ENCODE peak calls at places on chromosomes 5 and 9, in seven cellular contexts. One of them, this sample, is unnamed.

GRCh38 chr9:127489471-127490115 is 38.3 kb downstream of the LRSAM1 start:
- DNase-seq in CD8-positive, alpha-beta T cell: no peak
- DNase-seq in stomach: no peak
- DNase-seq in HepG2: no peak
- DNase-seq in heart left ventricle: no peak
- DNase-seq in kidney: no peak
- DNase-seq in fibroblast of lung: no peak
- DNase-seq in this sample: no peak

GRCh38 chr5:53603009-53603687 is 42.7 kb downstream of the NDUFS4 start:
- DNase-seq in CD8-positive, alpha-beta T cell: no peak
- DNase-seq in stomach: no peak
- DNase-seq in HepG2: no peak
- DNase-seq in heart left ventricle: peak; percentile 25
- DNase-seq in kidney: no peak
- DNase-seq in fibroblast of lung: peak; percentile 76
- DNase-seq in this sample: peak; percentile 32

GRCh38 chr5:31530541-31531265 is 1.2 kb downstream of the DROSHA start:
- DNase-seq in CD8-positive, alpha-beta T cell: no peak
- DNase-seq in stomach: no peak
- DNase-seq in HepG2: peak; percentile 4
- DNase-seq in heart left ventricle: no peak
- DNase-seq in kidney: no peak
- DNase-seq in fibroblast of lung: no peak
- DNase-seq in this sample: no peak

GRCh38 chr5:72543365-72543764 is 36.2 kb upstream of the ZNF366 start:
- DNase-seq in CD8-positive, alpha-beta T cell: no peak
- DNase-seq in stomach: no peak
- DNase-seq in HepG2: no peak
- DNase-seq in heart left ventricle: no peak
- DNase-seq in kidney: no peak
- DNase-seq in fibroblast of lung: peak; percentile 95
- DNase-seq in this sample: peak; percentile 98

GRCh38 chr5:30279237-30279636 is 914.2 kb upstream of the CDH6 start:
- DNase-seq in CD8-positive, alpha-beta T cell: no peak
- DNase-seq in stomach: no peak
- DNase-seq in HepG2: no peak
- DNase-seq in heart left ventricle: no peak
- DNase-seq in kidney: no peak
- DNase-seq in fibroblast of lung: no peak
- DNase-seq in this sample: peak; percentile 90

GRCh38 chr9:112233769-112234168 is 58.7 kb upstream of the SUSD1 start:
- DNase-seq in CD8-positive, alpha-beta T cell: no peak
- DNase-seq in stomach: no peak
- DNase-seq in HepG2: peak; percentile 18
- DNase-seq in heart left ventricle: no peak
- DNase-seq in kidney: no peak
- DNase-seq in fibroblast of lung: peak; percentile 68
- DNase-seq in this sample: peak; percentile 92

GRCh38 chr5:58224661-58225060 is 235.2 kb downstream of the PLK2 start:
- DNase-seq in CD8-positive, alpha-beta T cell: no peak
- DNase-seq in stomach: no peak
- DNase-seq in HepG2: no peak
- DNase-seq in heart left ventricle: no peak
- DNase-seq in kidney: no peak
- DNase-seq in fibroblast of lung: no peak
- DNase-seq in this sample: no peak

GRCh38 chr9:15357050-15357653 is 50.1 kb upstream of the TTC39B start:
- DNase-seq in CD8-positive, alpha-beta T cell: peak; percentile 30
- DNase-seq in stomach: peak; percentile 28
- DNase-seq in HepG2: peak; percentile 60
- DNase-seq in heart left ventricle: no peak
- DNase-seq in kidney: no peak
- DNase-seq in fibroblast of lung: no peak
- DNase-seq in this sample: no peak

GRCh38 chr5:181052928-181053759 is 13.1 kb downstream of the BTNL9 start:
- DNase-seq in CD8-positive, alpha-beta T cell: no peak
- DNase-seq in stomach: no peak
- DNase-seq in HepG2: no peak
- DNase-seq in heart left ventricle: no peak
- DNase-seq in kidney: no peak
- DNase-seq in fibroblast of lung: no peak
- DNase-seq in this sample: no peak

GRCh38 chr5:181053760-181054122 is 13.7 kb downstream of the BTNL9 start:
- DNase-seq in CD8-positive, alpha-beta T cell: no peak
- DNase-seq in stomach: no peak
- DNase-seq in HepG2: no peak
- DNase-seq in heart left ventricle: peak; percentile 36
- DNase-seq in kidney: no peak
- DNase-seq in fibroblast of lung: no peak
- DNase-seq in this sample: no peak

GRCh38 chr5:181050016-181050415 is 9.9 kb downstream of the BTNL9 start:
- DNase-seq in CD8-positive, alpha-beta T cell: no peak
- DNase-seq in stomach: no peak
- DNase-seq in HepG2: no peak
- DNase-seq in heart left ventricle: no peak
- DNase-seq in kidney: no peak
- DNase-seq in fibroblast of lung: no peak
- DNase-seq in this sample: no peak

GRCh38 chr5:181052526-181052927 is 12.5 kb downstream of the BTNL9 start:
- DNase-seq in CD8-positive, alpha-beta T cell: no peak
- DNase-seq in stomach: no peak
- DNase-seq in HepG2: no peak
- DNase-seq in heart left ventricle: peak; percentile 49
- DNase-seq in kidney: no peak
- DNase-seq in fibroblast of lung: peak; percentile 8
- DNase-seq in this sample: peak; percentile 10

GRCh38 chr5:181051841-181052525 is 11.9 kb downstream of the BTNL9 start:
- DNase-seq in CD8-positive, alpha-beta T cell: no peak
- DNase-seq in stomach: no peak
- DNase-seq in HepG2: no peak
- DNase-seq in heart left ventricle: no peak
- DNase-seq in kidney: no peak
- DNase-seq in fibroblast of lung: no peak
- DNase-seq in this sample: no peak
- H3K4me3 ChIP-seq in CD8-positive, alpha-beta T cell: peak overlapping the region; percentile 45
- H3K4me3 ChIP-seq in stomach: peak overlapping the region; percentile 66
- H3K4me3 ChIP-seq in HepG2: no peak overlapping the region
- H3K4me3 ChIP-seq in heart left ventricle: peak overlapping the region; percentile 3
- H3K4me3 ChIP-seq in kidney: no peak overlapping the region
- H3K4me3 ChIP-seq in fibroblast of lung: no peak overlapping the region
- H3K4me3 ChIP-seq in this sample: no peak overlapping the region

GRCh38 chr9:129480227-129480626 is 140.7 kb downstream of the C9orf50 start:
- DNase-seq in CD8-positive, alpha-beta T cell: no peak
- DNase-seq in stomach: no peak
- DNase-seq in HepG2: no peak
- DNase-seq in heart left ventricle: peak; percentile 27
- DNase-seq in kidney: no peak
- DNase-seq in fibroblast of lung: peak; percentile 59
- DNase-seq in this sample: peak; percentile 72
- TF ChIP-seq CTCF in CD8-positive, alpha-beta T cell: no peak
- TF ChIP-seq CTCF in stomach: no peak
- TF ChIP-seq CTCF in HepG2: peak; percentile 10
- TF ChIP-seq CTCF in heart left ventricle: no peak
- TF ChIP-seq CTCF in kidney: no peak
- TF ChIP-seq CTCF in fibroblast of lung: peak; percentile 30
- TF ChIP-seq CTCF in this sample: peak; percentile 36

GRCh38 chr5:41511241-41511640 is 840 bp upstream of the PLCXD3 start:
- DNase-seq in CD8-positive, alpha-beta T cell: no peak
- DNase-seq in stomach: no peak
- DNase-seq in HepG2: no peak
- DNase-seq in heart left ventricle: no peak
- DNase-seq in kidney: no peak
- DNase-seq in fibroblast of lung: no peak
- DNase-seq in this sample: no peak

GRCh38 chr5:41508696-41509398 is 1.6 kb downstream of the PLCXD3 start:
- DNase-seq in CD8-positive, alpha-beta T cell: no peak
- DNase-seq in stomach: no peak
- DNase-seq in HepG2: no peak
- DNase-seq in heart left ventricle: no peak
- DNase-seq in kidney: no peak
- DNase-seq in fibroblast of lung: no peak
- DNase-seq in this sample: no peak

GRCh38 chr5:41508186-41508585 is 2.2 kb downstream of the PLCXD3 start:
- DNase-seq in CD8-positive, alpha-beta T cell: no peak
- DNase-seq in stomach: no peak
- DNase-seq in HepG2: no peak
- DNase-seq in heart left ventricle: no peak
- DNase-seq in kidney: no peak
- DNase-seq in fibroblast of lung: no peak
- DNase-seq in this sample: no peak

GRCh38 chr5:41510176-41510831 is at the start of gene PLCXD3:
- DNase-seq in CD8-positive, alpha-beta T cell: no peak
- DNase-seq in stomach: peak; percentile 60
- DNase-seq in HepG2: no peak
- DNase-seq in heart left ventricle: peak; percentile 56
- DNase-seq in kidney: peak; percentile 76
- DNase-seq in fibroblast of lung: peak; percentile 11
- DNase-seq in this sample: no peak

DNA sequence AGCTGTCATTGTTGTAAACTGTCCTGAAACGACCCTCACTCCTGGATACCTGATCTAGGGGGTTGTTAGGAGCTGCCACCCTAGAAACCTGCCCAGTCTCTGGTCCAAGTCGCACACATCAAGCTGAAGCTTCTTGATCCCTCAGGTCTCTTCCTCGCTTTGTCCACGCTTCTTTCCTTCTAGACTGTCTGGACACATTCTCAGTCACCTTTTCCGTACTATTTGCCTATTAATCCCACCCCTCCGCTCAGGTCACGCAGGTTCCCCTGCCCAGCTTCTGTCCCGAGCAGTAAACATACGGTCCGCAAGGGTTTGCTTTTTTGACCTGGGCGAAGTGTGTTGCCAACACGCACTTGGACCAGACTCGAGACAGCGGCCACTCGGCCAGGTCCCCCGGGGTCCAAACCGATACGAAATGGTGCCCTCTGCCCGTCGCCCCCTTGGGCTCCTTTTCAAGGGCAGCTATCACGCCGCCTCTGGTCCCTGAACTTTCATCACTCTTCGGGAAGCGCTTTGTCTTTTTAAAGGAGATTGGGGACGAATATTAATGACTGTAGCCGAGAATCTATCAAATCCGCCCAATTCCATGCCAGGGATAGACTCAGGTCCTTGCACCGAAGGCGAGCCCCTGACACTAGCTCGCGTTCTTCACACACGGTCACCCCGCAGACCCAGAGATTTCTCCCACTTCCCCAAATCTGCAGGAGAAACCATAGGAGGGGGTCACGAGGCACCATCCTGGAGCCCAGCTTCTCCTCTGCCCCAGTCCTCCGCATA is 814 bp downstream of the PLCXD3 start:
- DNase-seq in CD8-positive, alpha-beta T cell: no peak
- DNase-seq in stomach: no peak
- DNase-seq in HepG2: no peak
- DNase-seq in heart left ventricle: no peak
- DNase-seq in kidney: peak; percentile 59
- DNase-seq in fibroblast of lung: no peak
- DNase-seq in this sample: no peak
- H3K4me3 ChIP-seq in CD8-positive, alpha-beta T cell: no peak overlapping the region
- H3K4me3 ChIP-seq in stomach: peak overlapping the region; percentile 59
- H3K4me3 ChIP-seq in HepG2: no peak overlapping the region
- H3K4me3 ChIP-seq in heart left ventricle: peak overlapping the region; percentile 60
- H3K4me3 ChIP-seq in kidney: peak overlapping the region; percentile 67
- H3K4me3 ChIP-seq in fibroblast of lung: peak overlapping the region; percentile 47
- H3K4me3 ChIP-seq in this sample: peak overlapping the region; percentile 36

DNA sequence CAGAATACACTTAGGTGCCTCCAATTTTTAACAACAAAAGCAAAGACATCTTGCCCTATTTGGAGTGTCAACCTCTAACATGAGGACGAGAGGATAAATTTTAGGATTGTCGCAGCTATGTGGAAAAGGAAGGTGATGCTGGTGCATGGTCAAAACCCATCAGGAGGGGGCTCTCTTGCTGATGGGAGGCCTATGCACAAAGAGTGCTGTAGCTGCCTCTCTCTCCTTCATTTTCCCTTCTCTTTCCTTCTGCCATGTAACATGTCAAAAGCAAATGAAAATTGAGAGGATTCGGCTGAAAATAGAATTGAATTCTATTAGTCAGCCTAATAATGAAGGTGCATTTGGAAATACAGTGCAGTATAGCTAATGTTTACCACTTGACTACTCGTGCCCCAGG is 578.7 kb upstream of the ZNF462 start:
- DNase-seq in CD8-positive, alpha-beta T cell: no peak
- DNase-seq in stomach: no peak
- DNase-seq in HepG2: no peak
- DNase-seq in heart left ventricle: no peak
- DNase-seq in kidney: no peak
- DNase-seq in fibroblast of lung: no peak
- DNase-seq in this sample: no peak
- TF ChIP-seq CTCF in CD8-positive, alpha-beta T cell: no peak
- TF ChIP-seq CTCF in stomach: no peak
- TF ChIP-seq CTCF in HepG2: no peak
- TF ChIP-seq CTCF in heart left ventricle: peak; percentile 17
- TF ChIP-seq CTCF in kidney: no peak
- TF ChIP-seq CTCF in fibroblast of lung: no peak
- TF ChIP-seq CTCF in this sample: peak; percentile 15

GRCh38 chr9:79813262-79813646 is 241.5 kb downstream of the TLE4 start:
- DNase-seq in CD8-positive, alpha-beta T cell: no peak
- DNase-seq in stomach: no peak
- DNase-seq in HepG2: no peak
- DNase-seq in heart left ventricle: no peak
- DNase-seq in kidney: no peak
- DNase-seq in fibroblast of lung: no peak
- DNase-seq in this sample: no peak
- H3K4me3 ChIP-seq in CD8-positive, alpha-beta T cell: peak overlapping the region; percentile 14
- H3K4me3 ChIP-seq in stomach: no peak overlapping the region
- H3K4me3 ChIP-seq in HepG2: no peak overlapping the region
- H3K4me3 ChIP-seq in heart left ventricle: no peak overlapping the region
- H3K4me3 ChIP-seq in kidney: no peak overlapping the region
- H3K4me3 ChIP-seq in fibroblast of lung: no peak overlapping the region
- H3K4me3 ChIP-seq in this sample: no peak overlapping the region

This sample was measured in choroid plexus epithelial cell.